ENCODE peak calls at places on chromosomes 4 and X, in four cellular contexts. One of them, this sample, is unnamed.

GRCh38 chr4:105807496-105807895 is 87.8 kb upstream of the NPNT start:
- DNase-seq in Caco-2: no peak
- DNase-seq in AG08395: no peak
- DNase-seq in islet precursor cell: no peak
- DNase-seq in this sample: no peak

GRCh38 chrX:45385767-45386166 is 185.1 kb upstream of the DIPK2B start:
- DNase-seq in Caco-2: no peak
- DNase-seq in AG08395: peak; percentile 21
- DNase-seq in islet precursor cell: no peak
- DNase-seq in this sample: no peak

GRCh38 chr4:17687237-17687857 is 72.9 kb downstream of the MED28 start:
- DNase-seq in AG08395: no peak
- DNase-seq in Caco-2: no peak
- DNase-seq in islet precursor cell: no peak
- DNase-seq in this sample: no peak

GRCh38 chr4:185128272-185129119 is 14.6 kb upstream of the SLC25A4 start:
- DNase-seq in AG08395: peak; percentile 30
- DNase-seq in islet precursor cell: peak; percentile 71
- DNase-seq in Caco-2: peak; percentile 36
- DNase-seq in this sample: peak; percentile 81

GRCh38 chrX:58025979-58026378 is 115.7 kb upstream of the ZXDA start:
- DNase-seq in AG08395: peak; percentile 28
- DNase-seq in Caco-2: peak; percentile 14
- DNase-seq in islet precursor cell: no peak
- DNase-seq in this sample: peak; percentile 8

GRCh38 chrX:134692990-134693389 is 34.7 kb upstream of the PLAC1 start:
- DNase-seq in AG08395: peak; percentile 61
- DNase-seq in Caco-2: no peak
- DNase-seq in islet precursor cell: no peak
- DNase-seq in this sample: no peak

GRCh38 chr4:151195801-151196200 is 81.2 kb upstream of the PRSS48 start:
- DNase-seq in islet precursor cell: no peak
- DNase-seq in AG08395: peak; percentile 49
- DNase-seq in Caco-2: no peak
- DNase-seq in this sample: no peak

GRCh38 chrX:102832661-102833060 is 104.4 kb upstream of the RAB40AL start:
- DNase-seq in islet precursor cell: peak; percentile 74
- DNase-seq in AG08395: peak; percentile 55
- DNase-seq in Caco-2: peak; percentile 1
- DNase-seq in this sample: no peak

GRCh38 chr4:3781193-3781886 is 15.2 kb downstream of the ADRA2C start:
- DNase-seq in AG08395: no peak
- DNase-seq in Caco-2: peak; percentile 19
- DNase-seq in islet precursor cell: no peak
- DNase-seq in this sample: no peak

GRCh38 chr4:25786497-25787065 is 76.2 kb downstream of the SEL1L3 start:
- DNase-seq in AG08395: no peak
- DNase-seq in Caco-2: no peak
- DNase-seq in islet precursor cell: no peak
- DNase-seq in this sample: no peak

GRCh38 chr4:148883435-148883834 is 441.2 kb upstream of the NR3C2 start:
- DNase-seq in islet precursor cell: no peak
- DNase-seq in Caco-2: no peak
- DNase-seq in AG08395: no peak
- DNase-seq in this sample: no peak

GRCh38 chrX:17805120-17805519 is 56.0 kb downstream of the RAI2 start:
- DNase-seq in AG08395: no peak
- DNase-seq in Caco-2: peak; percentile 4
- DNase-seq in islet precursor cell: no peak
- DNase-seq in this sample: no peak

GRCh38 chr4:71498624-71499023 is 159.8 kb downstream of the SLC4A4 start:
- DNase-seq in AG08395: no peak
- DNase-seq in islet precursor cell: no peak
- DNase-seq in Caco-2: no peak
- DNase-seq in this sample: no peak

GRCh38 chr4:139599594-139600374 is 43.8 kb upstream of the SETD7 start:
- DNase-seq in AG08395: no peak
- DNase-seq in islet precursor cell: no peak
- DNase-seq in Caco-2: peak; percentile 14
- DNase-seq in this sample: no peak

GRCh38 chr4:117626664-117627063 is 407.6 kb upstream of the NDST3 start:
- DNase-seq in islet precursor cell: no peak
- DNase-seq in Caco-2: peak; percentile 31
- DNase-seq in AG08395: no peak
- DNase-seq in this sample: no peak

This sample was measured in 8988T.